ENCODE peak calls at places on chromosomes 6 and 20, in seven cellular contexts. B is vagina; S is GM12878; V is H9; Y is CD8-positive, alpha-beta T cell; D is HCT116; K is heart left ventricle. P is an unnamed sample.

GRCh38 chr6:109296305-109296915 is 85.9 kb downstream of the CD164 start:
- DNase-seq in V (no peak), K (no peak), D (no peak), S (no peak), Y (no peak), B (no peak), P (no peak)

GRCh38 chr6:42136508-42137191 is 5.8 kb downstream of the C6orf132 start:
- DNase-seq in Y (no peak), D (peak; percentile 88), S (peak; percentile 11), V (peak; percentile 89), K (no peak), B (no peak), P (peak; percentile 88)

GRCh38 chr20:5529331-5530142 is 212.8 kb upstream of the PROKR2 start:
- DNase-seq in S (peak; percentile 26), B (no peak), K (peak; percentile 91), Y (peak; percentile 68), D (peak; percentile 47), V (peak; percentile 85), P (peak; percentile 74)

GRCh38 chr6:166466178-166467122 is 83.7 kb upstream of the MPC1 start:
- DNase-seq in S (no peak), K (no peak), B (no peak), D (no peak), V (no peak), Y (no peak), P (peak; percentile 58)

GRCh38 chr6:40719671-40720374 is 132.7 kb upstream of the LRFN2 start:
- DNase-seq in S (peak; percentile 30), K (no peak), V (peak; percentile 55), D (no peak), B (no peak), Y (no peak), P (no peak)

GRCh38 chr20:44154521-44155001 is 32.4 kb downstream of the JPH2 start:
- DNase-seq in B (no peak), D (no peak), Y (no peak), V (no peak), S (no peak), K (no peak), P (peak; percentile 62)

GRCh38 chr6:49454787-49455709 is 8.0 kb downstream of the MMUT start:
- DNase-seq in B (no peak), S (no peak), V (no peak), D (no peak), Y (no peak), K (no peak), P (no peak)

GRCh38 chr6:139153876-139154275 is 19.0 kb downstream of the HECA start:
- DNase-seq in Y (no peak), B (no peak), K (no peak), S (no peak), D (no peak), V (no peak), P (no peak)

GRCh38 chr20:45406260-45407066 is 1.6 kb upstream of the DBNDD2 start:
- DNase-seq in K (peak; percentile 91), D (no peak), B (no peak), Y (no peak), S (no peak), V (peak; percentile 71), P (peak; percentile 77)

GRCh38 chr6:106159531-106159940 is 73.4 kb downstream of the PRDM1 start:
- DNase-seq in S (no peak), V (no peak), Y (no peak), K (no peak), D (peak; percentile 18), B (no peak), P (peak; percentile 43)

GRCh38 chr20:58421497-58421850 is 32.4 kb downstream of the VAPB start:
- DNase-seq in K (no peak), D (no peak), B (no peak), Y (no peak), S (no peak), V (no peak), P (no peak)

GRCh38 chr6:41028618-41029486 is 10.2 kb downstream of the UNC5CL start:
- DNase-seq in K (no peak), Y (no peak), D (no peak), B (no peak), V (peak; percentile 71), S (no peak), P (no peak)

GRCh38 chr6:3039384-3039783 is 28.9 kb upstream of the RIPK1 start:
- DNase-seq in V (no peak), D (no peak), S (no peak), B (no peak), Y (no peak), K (no peak), P (no peak)

GRCh38 chr6:106253731-106254130 is 71.8 kb downstream of the ATG5 start:
- DNase-seq in V (no peak), B (no peak), D (no peak), K (no peak), S (no peak), Y (no peak), P (no peak)

GRCh38 chr6:136015531-136015930 is 164.0 kb downstream of the PDE7B start:
- DNase-seq in D (no peak), V (no peak), B (no peak), S (no peak), K (no peak), Y (no peak), P (no peak)

GRCh38 chr6:25259756-25260155 is 19.4 kb upstream of the CARMIL1 start:
- DNase-seq in K (no peak), V (no peak), Y (no peak), S (no peak), B (no peak), D (no peak), P (no peak)

GRCh38 chr6:3732345-3733141 is 19.0 kb downstream of the PXDC1 start:
- DNase-seq in V (peak; percentile 76), K (peak; percentile 79), S (no peak), Y (peak; percentile 29), B (peak; percentile 89), D (no peak), P (peak; percentile 68)

GRCh38 chr20:49894073-49894470 is 21.3 kb downstream of the SPATA2 start:
- DNase-seq in K (no peak), S (peak; percentile 40), B (no peak), Y (no peak), V (no peak), D (no peak), P (no peak)

GRCh38 chr20:47487175-47487917 is 14.3 kb upstream of the NCOA3 start:
- DNase-seq in K (no peak), D (no peak), Y (no peak), V (no peak), B (no peak), S (peak; percentile 99), P (no peak)

GRCh38 chr6:89035252-89036106 is 45.1 kb upstream of the PNRC1 start:
- DNase-seq in K (peak; percentile 71), Y (no peak), B (peak; percentile 100), D (no peak), V (no peak), S (no peak), P (peak; percentile 93)

GRCh38 chr6:168968228-168968627 is 285.4 kb downstream of the THBS2 start:
- DNase-seq in D (no peak), V (no peak), S (no peak), K (no peak), B (no peak), Y (no peak), P (peak; percentile 35)
- H3K27ac ChIP-seq in D (no peak overlapping the region), V (no peak overlapping the region), S (no peak overlapping the region), K (no peak overlapping the region), B (no peak overlapping the region), Y (no peak overlapping the region), P (no peak overlapping the region)

DNA sequence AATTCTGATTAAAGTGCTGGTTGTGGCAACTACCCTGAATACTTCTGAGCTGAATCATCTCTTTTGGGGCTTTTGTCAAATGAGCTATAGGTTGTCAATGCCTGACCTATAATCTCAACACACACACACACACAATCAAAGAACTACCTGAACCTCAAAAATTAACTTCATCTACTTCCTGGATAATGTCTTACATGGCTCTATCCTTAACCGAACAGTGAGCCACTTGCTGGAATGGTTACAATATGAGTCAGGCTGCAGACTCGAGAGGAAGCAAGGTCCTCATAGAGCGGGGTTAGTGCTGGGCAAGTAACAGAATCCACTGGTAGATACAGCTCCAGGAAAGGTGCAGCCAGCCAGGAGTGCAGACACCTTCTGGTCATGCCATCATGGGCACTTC is 70.6 kb upstream of the DST start:
- DNase-seq in D (peak; percentile 77), S (no peak), K (no peak), B (no peak), Y (no peak), V (peak; percentile 39), P (peak; percentile 67)
- H3K27ac ChIP-seq in D (peak overlapping the region; percentile 99), S (no peak overlapping the region), K (peak overlapping the region; percentile 35), B (no peak overlapping the region), Y (no peak overlapping the region), V (no peak overlapping the region), P (peak overlapping the region; percentile 67)

GRCh38 chr6:43972179-43972914 is 154.9 kb downstream of the MRPL14 start:
- DNase-seq in B (no peak), V (peak; percentile 22), S (no peak), Y (no peak), D (no peak), K (no peak), P (peak; percentile 48)
- H3K27ac ChIP-seq in B (peak overlapping the region; percentile 52), V (no peak overlapping the region), S (no peak overlapping the region), Y (no peak overlapping the region), D (no peak overlapping the region), K (peak overlapping the region; percentile 73), P (peak overlapping the region; percentile 97)

GRCh38 chr6:5029609-5030008 is 25.8 kb upstream of the RPP40 start:
- DNase-seq in B (no peak), K (no peak), S (no peak), D (no peak), V (no peak), Y (no peak), P (no peak)
- H3K27ac ChIP-seq in B (no peak overlapping the region), K (no peak overlapping the region), S (no peak overlapping the region), D (no peak overlapping the region), V (no peak overlapping the region), Y (no peak overlapping the region), P (no peak overlapping the region)

DNA sequence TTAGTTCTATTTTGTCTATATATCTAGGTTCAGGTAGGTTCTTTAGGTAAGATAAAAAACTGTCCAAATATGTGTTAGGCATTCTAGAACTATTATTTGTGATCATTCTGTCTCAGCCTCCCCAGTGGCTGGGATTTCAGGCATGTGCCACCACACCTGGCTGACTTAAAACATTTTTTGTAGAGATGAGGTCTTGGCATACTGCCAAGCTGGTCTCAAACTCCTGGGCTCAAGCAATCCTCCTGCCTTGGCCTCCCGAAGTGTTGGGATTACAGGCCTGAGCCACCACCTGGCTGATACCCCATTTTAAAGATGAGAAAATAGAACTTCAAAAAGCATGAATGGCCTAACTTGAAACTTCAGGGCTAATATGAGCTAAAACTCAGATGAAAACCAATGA is 33.9 kb downstream of the LHFPL5 start:
- DNase-seq in S (no peak), D (no peak), Y (no peak), V (no peak), K (no peak), B (no peak), P (no peak)
- H3K27ac ChIP-seq in S (no peak overlapping the region), D (no peak overlapping the region), Y (no peak overlapping the region), V (no peak overlapping the region), K (no peak overlapping the region), B (no peak overlapping the region), P (no peak overlapping the region)

GRCh38 chr6:44009425-44010321 is 117.6 kb downstream of the MRPL14 start:
- DNase-seq in B (no peak), S (no peak), Y (no peak), D (no peak), K (peak; percentile 69), V (no peak), P (no peak)
- H3K27ac ChIP-seq in B (no peak overlapping the region), S (no peak overlapping the region), Y (no peak overlapping the region), D (no peak overlapping the region), K (peak overlapping the region; percentile 53), V (no peak overlapping the region), P (peak overlapping the region; percentile 46)